ENCODE peak calls at places on chromosomes 1 and 21, in seven cellular contexts. One of them, this sample, is unnamed.

GRCh38 chr21:33096426-33096825 is 26.5 kb downstream of the OLIG1 start:
- DNase-seq in stimulated activated naive CD4-positive, alpha-beta T cell: no peak
- DNase-seq in NCI-H524: no peak
- DNase-seq in AG09309: no peak
- DNase-seq in transverse colon: no peak
- DNase-seq in ELR: no peak
- DNase-seq in NCI-H748 treated with DMSO at 0.1 percent for 48 hours: no peak
- DNase-seq in this sample: no peak

GRCh38 chr1:111821121-111821745 is 65.5 kb downstream of the DDX20 start:
- DNase-seq in ELR: no peak
- DNase-seq in NCI-H748 treated with DMSO at 0.1 percent for 48 hours: no peak
- DNase-seq in NCI-H524: no peak
- DNase-seq in transverse colon: no peak
- DNase-seq in stimulated activated naive CD4-positive, alpha-beta T cell: no peak
- DNase-seq in AG09309: no peak
- DNase-seq in this sample: no peak

GRCh38 chr1:29793101-29793546 is 556.8 kb downstream of the PTPRU start:
- DNase-seq in stimulated activated naive CD4-positive, alpha-beta T cell: no peak
- DNase-seq in ELR: peak
- DNase-seq in NCI-H524: peak
- DNase-seq in AG09309: peak
- DNase-seq in transverse colon: peak
- DNase-seq in NCI-H748 treated with DMSO at 0.1 percent for 48 hours: peak
- DNase-seq in this sample: peak

GRCh38 chr1:152735648-152736047 is 22.2 kb upstream of the KPRP start:
- DNase-seq in NCI-H748 treated with DMSO at 0.1 percent for 48 hours: no peak
- DNase-seq in ELR: no peak
- DNase-seq in AG09309: no peak
- DNase-seq in NCI-H524: no peak
- DNase-seq in stimulated activated naive CD4-positive, alpha-beta T cell: no peak
- DNase-seq in transverse colon: no peak
- DNase-seq in this sample: no peak

GRCh38 chr1:155977607-155978324 is 581 bp downstream of the ARHGEF2 start:
- DNase-seq in ELR: peak
- DNase-seq in transverse colon: peak
- DNase-seq in AG09309: no peak
- DNase-seq in stimulated activated naive CD4-positive, alpha-beta T cell: peak
- DNase-seq in NCI-H524: no peak
- DNase-seq in NCI-H748 treated with DMSO at 0.1 percent for 48 hours: no peak
- DNase-seq in this sample: peak

GRCh38 chr1:58816747-58817221 is 32.9 kb upstream of the JUN start:
- DNase-seq in stimulated activated naive CD4-positive, alpha-beta T cell: no peak
- DNase-seq in NCI-H524: no peak
- DNase-seq in AG09309: no peak
- DNase-seq in ELR: peak
- DNase-seq in transverse colon: no peak
- DNase-seq in NCI-H748 treated with DMSO at 0.1 percent for 48 hours: no peak
- DNase-seq in this sample: no peak

GRCh38 chr1:165397945-165398344 is 41.4 kb upstream of the LMX1A start:
- DNase-seq in transverse colon: no peak
- DNase-seq in stimulated activated naive CD4-positive, alpha-beta T cell: no peak
- DNase-seq in NCI-H524: no peak
- DNase-seq in NCI-H748 treated with DMSO at 0.1 percent for 48 hours: no peak
- DNase-seq in ELR: peak
- DNase-seq in AG09309: peak
- DNase-seq in this sample: no peak

GRCh38 chr1:230090194-230090711 is 23.2 kb downstream of the GALNT2 start:
- DNase-seq in transverse colon: no peak
- DNase-seq in AG09309: no peak
- DNase-seq in ELR: peak
- DNase-seq in stimulated activated naive CD4-positive, alpha-beta T cell: no peak
- DNase-seq in NCI-H748 treated with DMSO at 0.1 percent for 48 hours: no peak
- DNase-seq in NCI-H524: no peak
- DNase-seq in this sample: no peak

GRCh38 chr1:8754993-8755392 is 62.4 kb downstream of the RERE start:
- DNase-seq in NCI-H524: peak
- DNase-seq in ELR: no peak
- DNase-seq in AG09309: no peak
- DNase-seq in stimulated activated naive CD4-positive, alpha-beta T cell: no peak
- DNase-seq in transverse colon: peak
- DNase-seq in NCI-H748 treated with DMSO at 0.1 percent for 48 hours: no peak
- DNase-seq in this sample: no peak

GRCh38 chr1:80892452-80892995 is 908.2 kb upstream of the ADGRL2 start:
- DNase-seq in NCI-H524: no peak
- DNase-seq in AG09309: no peak
- DNase-seq in ELR: no peak
- DNase-seq in NCI-H748 treated with DMSO at 0.1 percent for 48 hours: no peak
- DNase-seq in transverse colon: no peak
- DNase-seq in stimulated activated naive CD4-positive, alpha-beta T cell: no peak
- DNase-seq in this sample: no peak

GRCh38 chr21:39159342-39160063 is 23.7 kb downstream of the PSMG1 start:
- DNase-seq in AG09309: no peak
- DNase-seq in NCI-H524: peak
- DNase-seq in NCI-H748 treated with DMSO at 0.1 percent for 48 hours: no peak
- DNase-seq in stimulated activated naive CD4-positive, alpha-beta T cell: no peak
- DNase-seq in ELR: no peak
- DNase-seq in transverse colon: no peak
- DNase-seq in this sample: no peak

GRCh38 chr21:38798481-38798882 is 7.2 kb upstream of the ETS2 start:
- DNase-seq in stimulated activated naive CD4-positive, alpha-beta T cell: no peak
- DNase-seq in AG09309: no peak
- DNase-seq in ELR: peak
- DNase-seq in NCI-H748 treated with DMSO at 0.1 percent for 48 hours: no peak
- DNase-seq in transverse colon: peak
- DNase-seq in NCI-H524: no peak
- DNase-seq in this sample: no peak

GRCh38 chr1:59604191-59604590 is 210.6 kb upstream of the HOOK1 start:
- DNase-seq in stimulated activated naive CD4-positive, alpha-beta T cell: no peak
- DNase-seq in transverse colon: no peak
- DNase-seq in ELR: no peak
- DNase-seq in NCI-H748 treated with DMSO at 0.1 percent for 48 hours: no peak
- DNase-seq in NCI-H524: no peak
- DNase-seq in AG09309: no peak
- DNase-seq in this sample: no peak

GRCh38 chr1:39230261-39231190 is 26.0 kb downstream of the MACF1 start:
- DNase-seq in NCI-H524: no peak
- DNase-seq in NCI-H748 treated with DMSO at 0.1 percent for 48 hours: no peak
- DNase-seq in ELR: no peak
- DNase-seq in AG09309: no peak
- DNase-seq in transverse colon: peak
- DNase-seq in stimulated activated naive CD4-positive, alpha-beta T cell: no peak
- DNase-seq in this sample: peak

GRCh38 chr21:42547906-42548365 is 34.3 kb downstream of the SLC37A1 start:
- DNase-seq in stimulated activated naive CD4-positive, alpha-beta T cell: no peak
- DNase-seq in transverse colon: no peak
- DNase-seq in ELR: no peak
- DNase-seq in NCI-H748 treated with DMSO at 0.1 percent for 48 hours: no peak
- DNase-seq in NCI-H524: no peak
- DNase-seq in AG09309: no peak
- DNase-seq in this sample: no peak

GRCh38 chr1:55988963-55989452 is 590.4 kb downstream of the PLPP3 start:
- DNase-seq in transverse colon: no peak
- DNase-seq in stimulated activated naive CD4-positive, alpha-beta T cell: no peak
- DNase-seq in ELR: no peak
- DNase-seq in AG09309: no peak
- DNase-seq in NCI-H524: no peak
- DNase-seq in NCI-H748 treated with DMSO at 0.1 percent for 48 hours: no peak
- DNase-seq in this sample: no peak

GRCh38 chr21:34936299-34936698 is 112.8 kb downstream of the RUNX1 start:
- DNase-seq in ELR: peak
- DNase-seq in stimulated activated naive CD4-positive, alpha-beta T cell: no peak
- DNase-seq in AG09309: no peak
- DNase-seq in NCI-H524: no peak
- DNase-seq in NCI-H748 treated with DMSO at 0.1 percent for 48 hours: peak
- DNase-seq in transverse colon: no peak
- DNase-seq in this sample: no peak

GRCh38 chr21:9760398-9761074 is 760.8 kb upstream of the TPTE start:
- DNase-seq in ELR: no peak
- DNase-seq in stimulated activated naive CD4-positive, alpha-beta T cell: no peak
- DNase-seq in NCI-H748 treated with DMSO at 0.1 percent for 48 hours: no peak
- DNase-seq in AG09309: no peak
- DNase-seq in transverse colon: no peak
- DNase-seq in NCI-H524: no peak
- DNase-seq in this sample: no peak

GRCh38 chr1:154350383-154350782 is 25.1 kb downstream of the ATP8B2 start:
- DNase-seq in stimulated activated naive CD4-positive, alpha-beta T cell: no peak
- DNase-seq in ELR: no peak
- DNase-seq in AG09309: no peak
- DNase-seq in transverse colon: peak
- DNase-seq in NCI-H748 treated with DMSO at 0.1 percent for 48 hours: no peak
- DNase-seq in NCI-H524: no peak
- DNase-seq in this sample: no peak

GRCh38 chr21:45513003-45513706 is 29.1 kb downstream of the SLC19A1 start:
- DNase-seq in AG09309: no peak
- DNase-seq in stimulated activated naive CD4-positive, alpha-beta T cell: no peak
- DNase-seq in NCI-H524: no peak
- DNase-seq in transverse colon: peak
- DNase-seq in NCI-H748 treated with DMSO at 0.1 percent for 48 hours: peak
- DNase-seq in ELR: no peak
- DNase-seq in this sample: no peak

GRCh38 chr1:86757272-86757984 is 53.1 kb downstream of the SH3GLB1 start:
- DNase-seq in stimulated activated naive CD4-positive, alpha-beta T cell: no peak
- DNase-seq in transverse colon: no peak
- DNase-seq in ELR: no peak
- DNase-seq in NCI-H748 treated with DMSO at 0.1 percent for 48 hours: no peak
- DNase-seq in AG09309: peak
- DNase-seq in NCI-H524: no peak
- DNase-seq in this sample: no peak

GRCh38 chr21:42641311-42642218 is 11.9 kb upstream of the PDE9A start:
- DNase-seq in NCI-H524: no peak
- DNase-seq in transverse colon: no peak
- DNase-seq in NCI-H748 treated with DMSO at 0.1 percent for 48 hours: no peak
- DNase-seq in stimulated activated naive CD4-positive, alpha-beta T cell: no peak
- DNase-seq in AG09309: no peak
- DNase-seq in ELR: no peak
- DNase-seq in this sample: no peak

GRCh38 chr1:56434025-56434424 is 145.3 kb downstream of the PLPP3 start:
- DNase-seq in NCI-H524: no peak
- DNase-seq in ELR: no peak
- DNase-seq in transverse colon: no peak
- DNase-seq in NCI-H748 treated with DMSO at 0.1 percent for 48 hours: no peak
- DNase-seq in AG09309: no peak
- DNase-seq in stimulated activated naive CD4-positive, alpha-beta T cell: no peak
- DNase-seq in this sample: no peak

GRCh38 chr1:66396212-66396890 is 137.6 kb upstream of the SGIP1 start:
- DNase-seq in ELR: no peak
- DNase-seq in stimulated activated naive CD4-positive, alpha-beta T cell: no peak
- DNase-seq in transverse colon: no peak
- DNase-seq in NCI-H748 treated with DMSO at 0.1 percent for 48 hours: no peak
- DNase-seq in NCI-H524: no peak
- DNase-seq in AG09309: no peak
- DNase-seq in this sample: peak

GRCh38 chr21:38048241-38048640 is 132.0 kb upstream of the KCNJ6 start:
- DNase-seq in ELR: no peak
- DNase-seq in NCI-H524: peak
- DNase-seq in AG09309: no peak
- DNase-seq in NCI-H748 treated with DMSO at 0.1 percent for 48 hours: peak
- DNase-seq in stimulated activated naive CD4-positive, alpha-beta T cell: no peak
- DNase-seq in transverse colon: no peak
- DNase-seq in this sample: no peak

GRCh38 chr1:31714442-31715096 is 10.8 kb upstream of the COL16A1 start:
- DNase-seq in stimulated activated naive CD4-positive, alpha-beta T cell: peak
- DNase-seq in NCI-H524: peak
- DNase-seq in AG09309: no peak
- DNase-seq in transverse colon: peak
- DNase-seq in NCI-H748 treated with DMSO at 0.1 percent for 48 hours: peak
- DNase-seq in ELR: peak
- DNase-seq in this sample: peak

GRCh38 chr1:224747578-224747977 is 131.5 kb downstream of the CNIH3 start:
- DNase-seq in stimulated activated naive CD4-positive, alpha-beta T cell: no peak
- DNase-seq in NCI-H748 treated with DMSO at 0.1 percent for 48 hours: no peak
- DNase-seq in NCI-H524: no peak
- DNase-seq in AG09309: no peak
- DNase-seq in ELR: peak
- DNase-seq in transverse colon: no peak
- DNase-seq in this sample: peak

GRCh38 chr1:72891976-72892375 is 609.6 kb upstream of the NEGR1 start:
- DNase-seq in transverse colon: no peak
- DNase-seq in AG09309: no peak
- DNase-seq in ELR: no peak
- DNase-seq in stimulated activated naive CD4-positive, alpha-beta T cell: no peak
- DNase-seq in NCI-H748 treated with DMSO at 0.1 percent for 48 hours: no peak
- DNase-seq in NCI-H524: peak
- DNase-seq in this sample: no peak

GRCh38 chr1:18748435-18748834 is 111.0 kb downstream of the TAS1R2 start:
- DNase-seq in ELR: no peak
- DNase-seq in NCI-H748 treated with DMSO at 0.1 percent for 48 hours: no peak
- DNase-seq in AG09309: no peak
- DNase-seq in transverse colon: peak
- DNase-seq in stimulated activated naive CD4-positive, alpha-beta T cell: no peak
- DNase-seq in NCI-H524: no peak
- DNase-seq in this sample: no peak

GRCh38 chr1:207040181-207040533 is 7.6 kb upstream of the C1orf116 start:
- DNase-seq in stimulated activated naive CD4-positive, alpha-beta T cell: no peak
- DNase-seq in AG09309: peak
- DNase-seq in transverse colon: no peak
- DNase-seq in NCI-H524: no peak
- DNase-seq in NCI-H748 treated with DMSO at 0.1 percent for 48 hours: no peak
- DNase-seq in ELR: no peak
- DNase-seq in this sample: no peak

GRCh38 chr1:33586111-33586510 is 113.7 kb downstream of the ZSCAN20 start:
- DNase-seq in stimulated activated naive CD4-positive, alpha-beta T cell: no peak
- DNase-seq in NCI-H748 treated with DMSO at 0.1 percent for 48 hours: no peak
- DNase-seq in NCI-H524: no peak
- DNase-seq in AG09309: peak
- DNase-seq in ELR: peak
- DNase-seq in transverse colon: no peak
- DNase-seq in this sample: no peak

GRCh38 chr1:86706018-86706417 is 1.6 kb downstream of the SH3GLB1 start:
- DNase-seq in transverse colon: no peak
- DNase-seq in ELR: peak
- DNase-seq in NCI-H524: no peak
- DNase-seq in AG09309: no peak
- DNase-seq in stimulated activated naive CD4-positive, alpha-beta T cell: no peak
- DNase-seq in NCI-H748 treated with DMSO at 0.1 percent for 48 hours: no peak
- DNase-seq in this sample: no peak

GRCh38 chr1:38077523-38078147 is 31.0 kb upstream of the POU3F1 start:
- DNase-seq in NCI-H748 treated with DMSO at 0.1 percent for 48 hours: no peak
- DNase-seq in stimulated activated naive CD4-positive, alpha-beta T cell: no peak
- DNase-seq in ELR: no peak
- DNase-seq in transverse colon: no peak
- DNase-seq in AG09309: no peak
- DNase-seq in NCI-H524: no peak
- DNase-seq in this sample: no peak

GRCh38 chr1:198630863-198631262 is 8.0 kb upstream of the PTPRC start:
- DNase-seq in stimulated activated naive CD4-positive, alpha-beta T cell: no peak
- DNase-seq in AG09309: no peak
- DNase-seq in ELR: no peak
- DNase-seq in NCI-H524: no peak
- DNase-seq in transverse colon: no peak
- DNase-seq in NCI-H748 treated with DMSO at 0.1 percent for 48 hours: no peak
- DNase-seq in this sample: no peak

GRCh38 chr1:246214708-246215504 is 292.2 kb downstream of the SMYD3 start:
- DNase-seq in stimulated activated naive CD4-positive, alpha-beta T cell: no peak
- DNase-seq in transverse colon: peak
- DNase-seq in NCI-H748 treated with DMSO at 0.1 percent for 48 hours: peak
- DNase-seq in NCI-H524: no peak
- DNase-seq in ELR: peak
- DNase-seq in AG09309: peak
- DNase-seq in this sample: peak

GRCh38 chr1:53286950-53287349 is 40.9 kb downstream of the LRP8 start:
- DNase-seq in stimulated activated naive CD4-positive, alpha-beta T cell: no peak
- DNase-seq in AG09309: no peak
- DNase-seq in transverse colon: no peak
- DNase-seq in NCI-H524: peak
- DNase-seq in ELR: no peak
- DNase-seq in NCI-H748 treated with DMSO at 0.1 percent for 48 hours: peak
- DNase-seq in this sample: no peak

This sample was measured in GM10248.